ENCODE peak calls at places on chromosomes 3 and 15, in seven cellular contexts. P is GM23248, X is HCT116, C is PC-3, U is MM.1S, I is hepatocyte, Y is GM23338. N is an unnamed sample.

GRCh38 chr3:71066849-71067261 is 516.7 kb downstream of the FOXP1 start:
- DNase-seq in U (no peak), X (no peak), Y (no peak), P (peak; percentile 74), I (no peak), C (peak; percentile 48), N (peak; percentile 24)

GRCh38 chr15:29139540-29140459 is 129.8 kb downstream of the NSMCE3 start:
- DNase-seq in Y (peak; percentile 83), I (peak; percentile 81), U (peak; percentile 34), X (peak; percentile 16), P (peak; percentile 62), C (peak; percentile 67), N (peak; percentile 85)

GRCh38 chr15:70513818-70514217 is 249.5 kb downstream of the UACA start:
- DNase-seq in P (no peak), C (no peak), X (no peak), I (no peak), Y (no peak), U (no peak), N (no peak)

GRCh38 chr15:88299502-88299901 is 43.0 kb upstream of the NTRK3 start:
- DNase-seq in P (no peak), C (no peak), I (no peak), X (no peak), Y (no peak), U (no peak), N (peak; percentile 49)

GRCh38 chr3:86990171-86990733 is 697 bp downstream of the VGLL3 start:
- DNase-seq in I (peak; percentile 84), Y (peak; percentile 70), P (peak; percentile 72), C (peak; percentile 62), X (no peak), U (peak; percentile 14), N (no peak)

GRCh38 chr15:62439543-62440016 is 274.5 kb upstream of the C2CD4B start:
- DNase-seq in X (no peak), U (no peak), I (no peak), Y (no peak), C (no peak), P (peak; percentile 83), N (no peak)

GRCh38 chr15:72994778-72995177 is 57.5 kb upstream of the NEO1 start:
- DNase-seq in U (no peak), I (no peak), X (no peak), P (peak; percentile 38), Y (no peak), C (no peak), N (no peak)

GRCh38 chr3:66971891-66972551 is 26.1 kb upstream of the KBTBD8 start:
- DNase-seq in Y (peak; percentile 92), P (peak; percentile 81), U (peak; percentile 97), I (peak; percentile 90), C (peak; percentile 52), X (peak; percentile 51), N (peak; percentile 90)

GRCh38 chr3:165206454-165207266 is 10.5 kb upstream of the SLITRK3 start:
- DNase-seq in P (peak; percentile 93), I (peak; percentile 91), Y (peak; percentile 89), U (peak; percentile 91), C (peak; percentile 87), X (peak; percentile 63), N (peak; percentile 92)

GRCh38 chr3:4656059-4656458 is 162.9 kb downstream of the ITPR1 start:
- DNase-seq in X (peak; percentile 56), Y (peak; percentile 91), C (peak; percentile 83), P (peak; percentile 89), I (peak; percentile 83), U (no peak), N (peak; percentile 87)

GRCh38 chr3:54120657-54121403 is 1.5 kb upstream of the CACNA2D3 start:
- DNase-seq in I (peak; percentile 30), P (peak; percentile 32), X (no peak), U (peak; percentile 39), Y (peak; percentile 81), C (no peak), N (peak; percentile 52)

GRCh38 chr15:77225641-77226040 is 154.7 kb upstream of the TSPAN3 start:
- DNase-seq in X (no peak), Y (no peak), P (no peak), U (no peak), C (no peak), I (no peak), N (no peak)

GRCh38 chr3:120646771-120647449 is 35.1 kb downstream of the HGD start:
- DNase-seq in I (no peak), X (no peak), P (no peak), Y (no peak), C (no peak), U (no peak), N (no peak)

GRCh38 chr3:107045791-107046190 is 331.4 kb upstream of the CCDC54 start:
- DNase-seq in I (no peak), P (no peak), C (no peak), U (no peak), Y (no peak), X (no peak), N (no peak)

GRCh38 chr3:108518895-108519294 is 8.5 kb upstream of the MYH15 start:
- DNase-seq in U (no peak), C (peak; percentile 21), X (no peak), P (peak; percentile 8), I (no peak), Y (no peak), N (no peak)

GRCh38 chr15:62153228-62153627 is 11.9 kb downstream of the C2CD4B start:
- DNase-seq in C (no peak), X (no peak), P (peak; percentile 25), U (no peak), Y (no peak), I (no peak), N (no peak)

GRCh38 chr15:85439996-85440395 is 59.6 kb downstream of the AKAP13 start:
- DNase-seq in U (no peak), C (peak; percentile 15), I (no peak), P (no peak), Y (no peak), X (no peak), N (no peak)

GRCh38 chr15:36415643-36416042 is 163.8 kb upstream of the CDIN1 start:
- DNase-seq in U (no peak), P (peak; percentile 81), C (no peak), X (no peak), Y (no peak), I (peak; percentile 48), N (no peak)

GRCh38 chr3:109316162-109316730 is at the start of gene DPPA2:
- DNase-seq in X (no peak), U (no peak), I (no peak), Y (peak; percentile 98), P (no peak), C (no peak), N (peak; percentile 75)

GRCh38 chr3:170057550-170057949 is 19.8 kb downstream of the GPR160 start:
- DNase-seq in X (no peak), P (no peak), Y (no peak), I (no peak), C (no peak), U (no peak), N (no peak)

GRCh38 chr15:26867199-26868007 is 541 bp downstream of the GABRA5 start:
- DNase-seq in Y (peak; percentile 53), I (no peak), X (no peak), C (no peak), P (peak; percentile 41), U (no peak), N (peak; percentile 54)

GRCh38 chr3:180700941-180701340 is 21.7 kb upstream of the CCDC39 start:
- DNase-seq in X (no peak), I (no peak), U (no peak), C (peak; percentile 25), P (peak; percentile 42), Y (no peak), N (no peak)

GRCh38 chr15:83565553-83566159 is 88.3 kb upstream of the ADAMTSL3 start:
- DNase-seq in X (peak; percentile 37), P (peak; percentile 55), I (peak; percentile 57), U (peak; percentile 27), C (peak; percentile 71), Y (peak; percentile 87), N (peak; percentile 81)

GRCh38 chr3:112615942-112616731 is 24.8 kb downstream of the CCDC80 start:
- DNase-seq in U (no peak), P (peak; percentile 64), I (no peak), Y (no peak), C (no peak), X (no peak), N (no peak)

GRCh38 chr15:75688278-75688557 is 24.4 kb downstream of the CSPG4 start:
- DNase-seq in I (no peak), U (no peak), C (no peak), Y (no peak), X (no peak), P (no peak), N (no peak)

GRCh38 chr3:71728632-71729342 is 3.6 kb upstream of the EIF4E3 start:
- DNase-seq in Y (peak; percentile 96), P (peak; percentile 34), X (no peak), C (no peak), U (no peak), I (no peak), N (peak; percentile 92)

GRCh38 chr3:161212892-161213291 is 8.2 kb upstream of the NMD3 start:
- DNase-seq in X (no peak), C (peak; percentile 22), Y (no peak), U (no peak), I (no peak), P (peak; percentile 45), N (no peak)

GRCh38 chr3:161203485-161204098 is 17.5 kb upstream of the NMD3 start:
- DNase-seq in X (no peak), U (no peak), I (no peak), C (no peak), Y (no peak), P (no peak), N (no peak)

GRCh38 chr3:161213644-161214043 is 7.5 kb upstream of the NMD3 start:
- DNase-seq in Y (peak; percentile 55), C (no peak), P (no peak), U (no peak), X (no peak), I (no peak), N (peak; percentile 21)

GRCh38 chr3:161208931-161209330 is 12.2 kb upstream of the NMD3 start:
- DNase-seq in C (peak; percentile 12), I (no peak), Y (peak; percentile 18), P (no peak), U (peak; percentile 15), X (no peak), N (no peak)
- TF ChIP-seq EZH2 in C (no peak), I (no peak), Y (no peak), P (no peak), U (no peak), X (no peak), N (no peak)

GRCh38 chr3:88150771-88151170 is 1.0 kb downstream of the C3orf38 start:
- DNase-seq in U (no peak), C (no peak), I (no peak), Y (no peak), P (peak; percentile 16), X (no peak), N (no peak)
- TF ChIP-seq EZH2phosphoT487 in U (no peak), C (no peak), I (no peak), Y (no peak), P (no peak), X (no peak), N (no peak)

GRCh38 chr3:42265059-42265991 is 660 bp downstream of the CCK start:
- DNase-seq in C (no peak), P (no peak), U (no peak), X (no peak), I (no peak), Y (peak; percentile 20), N (no peak)
- TF ChIP-seq EZH2 in C (no peak), P (peak; percentile 95), U (no peak), X (no peak), I (no peak), Y (no peak), N (no peak)

DNA sequence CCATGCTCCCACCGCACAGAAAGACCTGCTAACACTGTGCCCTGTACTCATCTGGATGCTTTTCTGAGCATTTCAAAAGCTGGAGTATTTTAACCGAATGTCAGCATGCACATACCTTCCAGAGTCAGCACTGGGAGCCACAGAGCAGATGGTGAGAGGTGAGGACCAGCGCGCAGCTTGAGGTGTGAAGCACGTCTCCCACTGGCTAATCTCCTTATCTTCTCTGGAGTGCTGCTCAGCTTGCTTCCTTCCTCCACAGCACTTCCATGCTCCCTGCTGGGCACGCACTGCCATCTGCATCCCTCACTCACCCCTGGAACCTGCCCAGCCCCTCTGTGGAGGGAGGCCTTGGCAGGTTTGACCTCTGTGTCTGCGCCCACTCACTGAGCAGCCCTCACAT is at the start of gene GNB5:
- DNase-seq in Y (peak; percentile 23), P (no peak), U (no peak), I (no peak), C (no peak), X (no peak), N (peak; percentile 10)
- TF ChIP-seq EZH2phosphoT487 in Y (no peak), P (no peak), U (no peak), I (no peak), C (no peak), X (no peak), N (no peak)

N was measured in neural progenitor cell.